ENCODE peak calls at places on chromosomes 2 and 18, in seven cellular contexts. V, A, R, Z, E, W and F are unnamed samples.

GRCh38 chr2:61853086-61853847 is 593 bp downstream of the FAM161A start:
- DNase-seq in V (no peak), A (no peak), R (no peak), Z (peak), E (peak), W (no peak), F (peak)

GRCh38 chr18:7116832-7117389 is 686 bp downstream of the LAMA1 start:
- DNase-seq in V (no peak), A (no peak), R (no peak), Z (no peak), E (no peak), W (no peak), F (no peak)

GRCh38 chr2:205024822-205025518 is 479.7 kb downstream of the PARD3B start:
- DNase-seq in V (no peak), A (no peak), R (no peak), Z (peak), E (peak), W (peak), F (no peak)

GRCh38 chr2:229042349-229042748 is 228.7 kb downstream of the PID1 start:
- DNase-seq in V (no peak), A (no peak), R (no peak), Z (no peak), E (no peak), W (no peak), F (no peak)

GRCh38 chr18:35215026-35215425 is 25.8 kb upstream of the ZNF397 start:
- DNase-seq in V (no peak), A (no peak), R (no peak), Z (no peak), E (no peak), W (no peak), F (no peak)

GRCh38 chr2:33304032-33304864 is 172.2 kb upstream of the RASGRP3 start:
- DNase-seq in V (no peak), A (no peak), R (no peak), Z (peak), E (no peak), W (no peak), F (no peak)

GRCh38 chr2:163191372-163191771 is 352.8 kb upstream of the KCNH7 start:
- DNase-seq in V (no peak), A (no peak), R (no peak), Z (peak), E (peak), W (no peak), F (peak)

GRCh38 chr2:233329489-233330135 is 22.0 kb downstream of the SAG start:
- DNase-seq in V (no peak), A (no peak), R (no peak), Z (peak), E (peak), W (no peak), F (no peak)

GRCh38 chr18:78725426-78725825 is 254.2 kb upstream of the SALL3 start:
- DNase-seq in V (no peak), A (peak), R (no peak), Z (no peak), E (no peak), W (no peak), F (no peak)

GRCh38 chr2:241777167-241777685 is 604 bp downstream of the GAL3ST2 start:
- DNase-seq in V (no peak), A (no peak), R (no peak), Z (no peak), E (no peak), W (no peak), F (no peak)

GRCh38 chr2:33909945-33910344 is 310.8 kb upstream of the FAM98A start:
- DNase-seq in V (no peak), A (no peak), R (no peak), Z (no peak), E (no peak), W (no peak), F (no peak)

GRCh38 chr18:59885579-59886163 is 14.1 kb upstream of the PMAIP1 start:
- DNase-seq in V (no peak), A (no peak), R (no peak), Z (no peak), E (peak), W (peak), F (no peak)

GRCh38 chr2:201930831-201931230 is 102.8 kb upstream of the FZD7 start:
- DNase-seq in V (no peak), A (no peak), R (no peak), Z (no peak), E (peak), W (no peak), F (no peak)

GRCh38 chr2:14016289-14016955 is 616.1 kb upstream of the LRATD1 start:
- DNase-seq in V (no peak), A (no peak), R (no peak), Z (no peak), E (peak), W (no peak), F (no peak)